ENCODE peak calls at places on chromosomes 3 and 15, in five cellular contexts. Y is foreskin keratinocyte, P is H4, K is progenitor cell of endocrine pancreas, H is GOT3. I is an unnamed sample.

GRCh38 chr3:172711457-172711800 is 562 bp upstream of the NCEH1 start:
- DNase-seq in Y (no peak), P (no peak), K (no peak), H (no peak), I (no peak)

GRCh38 chr3:14223595-14223994 is 45.0 kb downstream of the LSM3 start:
- DNase-seq in Y (no peak), P (no peak), K (no peak), H (no peak), I (no peak)

GRCh38 chr15:43218908-43219706 is 1.7 kb downstream of the EPB42 start:
- DNase-seq in Y (peak; percentile 93), P (peak; percentile 87), K (no peak), H (no peak), I (peak; percentile 25)

GRCh38 chr3:127753338-127753737 is 69.0 kb downstream of the MGLL start:
- DNase-seq in Y (no peak), P (no peak), K (no peak), H (no peak), I (no peak)

GRCh38 chr3:114794894-114795630 is 352.0 kb downstream of the ZBTB20 start:
- DNase-seq in Y (no peak), P (no peak), K (no peak), H (no peak), I (no peak)

GRCh38 chr3:58466899-58467563 is 24.9 kb upstream of the KCTD6 start:
- DNase-seq in Y (peak; percentile 18), P (no peak), K (no peak), H (no peak), I (no peak)

GRCh38 chr15:44066211-44066827 is 128.8 kb downstream of the FRMD5 start:
- DNase-seq in Y (peak; percentile 58), P (peak; percentile 62), K (no peak), H (no peak), I (peak; percentile 88)

GRCh38 chr3:25532763-25533162 is 104.7 kb downstream of the RARB start:
- DNase-seq in Y (no peak), P (no peak), K (no peak), H (no peak), I (peak; percentile 73)

GRCh38 chr3:10984371-10984896 is 8.1 kb upstream of the SLC6A1 start:
- DNase-seq in Y (no peak), P (no peak), K (no peak), H (no peak), I (no peak)

GRCh38 chr3:59605318-59605717 is 555.5 kb upstream of the CFAP20DC start:
- DNase-seq in Y (no peak), P (no peak), K (no peak), H (no peak), I (no peak)

GRCh38 chr3:41169038-41169437 is 30.3 kb upstream of the CTNNB1 start:
- DNase-seq in Y (no peak), P (no peak), K (no peak), H (no peak), I (no peak)

GRCh38 chr3:16203671-16204629 is 29.5 kb downstream of the GALNT15 start:
- DNase-seq in Y (no peak), P (no peak), K (no peak), H (no peak), I (no peak)

GRCh38 chr3:113054552-113054951 is 63.8 kb downstream of the GTPBP8 start:
- DNase-seq in Y (peak; percentile 78), P (peak; percentile 49), K (no peak), H (no peak), I (no peak)

GRCh38 chr15:66066005-66066404 is 187.5 kb downstream of the MEGF11 start:
- DNase-seq in Y (no peak), P (no peak), K (no peak), H (no peak), I (no peak)

GRCh38 chr3:172065967-172066762 is 26.8 kb downstream of the FNDC3B start:
- DNase-seq in Y (no peak), P (peak; percentile 72), K (no peak), H (no peak), I (no peak)

GRCh38 chr3:15148614-15149013 is 49.7 kb upstream of the RBSN start:
- DNase-seq in Y (no peak), P (peak; percentile 51), K (no peak), H (no peak), I (no peak)

GRCh38 chr3:171162986-171163723 is 136.6 kb upstream of the SLC2A2 start:
- DNase-seq in Y (no peak), P (no peak), K (no peak), H (no peak), I (peak; percentile 65)

GRCh38 chr3:124836448-124836847 is 50.7 kb downstream of the ITGB5 start:
- DNase-seq in Y (no peak), P (no peak), K (no peak), H (no peak), I (no peak)

GRCh38 chr3:171416666-171417065 is 43.5 kb downstream of the TNIK start:
- DNase-seq in Y (no peak), P (no peak), K (no peak), H (no peak), I (no peak)

GRCh38 chr3:55453871-55454496 is 33.1 kb downstream of the WNT5A start:
- DNase-seq in Y (no peak), P (no peak), K (no peak), H (no peak), I (no peak)

GRCh38 chr3:1535361-1535760 is 442.5 kb downstream of the CNTN6 start:
- DNase-seq in Y (no peak), P (no peak), K (no peak), H (no peak), I (no peak)

GRCh38 chr15:93449798-93450197 is 360.8 kb upstream of the RGMA start:
- DNase-seq in Y (no peak), P (no peak), K (no peak), H (no peak), I (no peak)

GRCh38 chr3:107662109-107662477 is 139.3 kb downstream of the BBX start:
- DNase-seq in Y (peak; percentile 30), P (peak; percentile 25), K (no peak), H (no peak), I (no peak)

GRCh38 chr3:42547401-42547945 is 34.3 kb downstream of the SEC22C start:
- DNase-seq in Y (peak; percentile 35), P (peak; percentile 29), K (peak; percentile 64), H (no peak), I (peak; percentile 54)

GRCh38 chr15:60255390-60255789 is 142.4 kb downstream of the ANXA2 start:
- DNase-seq in Y (peak; percentile 92), P (peak; percentile 24), K (no peak), H (no peak), I (peak; percentile 9)

GRCh38 chr3:188683032-188683491 is 488.7 kb upstream of the TPRG1 start:
- DNase-seq in Y (peak; percentile 36), P (peak; percentile 77), K (no peak), H (no peak), I (no peak)

GRCh38 chr3:58204713-58205112 is 6.1 kb downstream of the DNASE1L3 start:
- DNase-seq in Y (no peak), P (no peak), K (no peak), H (no peak), I (no peak)

GRCh38 chr15:85757939-85758654 is 36.6 kb downstream of the KLHL25 start:
- DNase-seq in Y (no peak), P (no peak), K (no peak), H (no peak), I (no peak)

GRCh38 chr3:131110087-131110486 is 83.4 kb downstream of the NEK11 start:
- DNase-seq in Y (peak; percentile 85), P (peak; percentile 28), K (no peak), H (no peak), I (no peak)

GRCh38 chr3:8443829-8444791 is 57.5 kb upstream of the LMCD1 start:
- DNase-seq in Y (peak; percentile 88), P (peak; percentile 96), K (peak; percentile 69), H (peak; percentile 68), I (no peak)

GRCh38 chr3:184688251-184688851 is 23.5 kb downstream of the MAGEF1 start:
- DNase-seq in Y (peak; percentile 47), P (peak; percentile 70), K (no peak), H (no peak), I (no peak)

GRCh38 chr3:168322941-168323340 is 227.2 kb upstream of the GOLIM4 start:
- DNase-seq in Y (no peak), P (no peak), K (no peak), H (no peak), I (no peak)

GRCh38 chr3:13850161-13850945 is 29.5 kb downstream of the WNT7A start:
- DNase-seq in Y (peak; percentile 98), P (peak; percentile 58), K (no peak), H (no peak), I (no peak)

GRCh38 chr3:136728918-136729317 is 23.3 kb downstream of the STAG1 start:
- DNase-seq in Y (peak; percentile 61), P (peak; percentile 94), K (no peak), H (peak; percentile 57), I (no peak)

GRCh38 chr3:107911337-107912000 is 179.4 kb downstream of the CD47 start:
- DNase-seq in Y (peak; percentile 61), P (no peak), K (no peak), H (no peak), I (no peak)